ENCODE peak calls at places on chromosomes 16 and 17, in five cellular contexts. P is stimulated activated CD8-positive, alpha-beta memory T cell treated with anti-CD3 and anti-CD28 coated beads, Interleukin-4, amount 100 ng/mL, for 4 hours; V is endodermal cell; Y is left colon; D is MV-4-11. K is an unnamed sample.

GRCh38 chr16:30659507-30660423 is 1.5 kb downstream of the FBRS start:
- DNase-seq in P (no peak), V (peak), Y (peak), D (no peak), K (no peak)

GRCh38 chr17:49388290-49388640 is 26.2 kb upstream of the ZNF652 start:
- DNase-seq in P (no peak), V (no peak), Y (no peak), D (peak), K (no peak)

GRCh38 chr16:30526137-30526822 is at the start of gene ZNF768:
- DNase-seq in P (no peak), V (peak), Y (peak), D (no peak), K (peak)

GRCh38 chr17:68170246-68170645 is 77.6 kb upstream of the AMZ2 start:
- DNase-seq in P (no peak), V (peak), Y (no peak), D (no peak), K (no peak)

GRCh38 chr16:30377812-30378235 is 3.2 kb downstream of the MYL11 start:
- DNase-seq in P (peak), V (peak), Y (peak), D (peak), K (peak)

GRCh38 chr17:32879143-32879542 is 2.2 kb upstream of the MYO1D start:
- DNase-seq in P (no peak), V (no peak), Y (no peak), D (no peak), K (no peak)

GRCh38 chr17:80789356-80789902 is 202.2 kb upstream of the CHMP6 start:
- DNase-seq in P (no peak), V (peak), Y (no peak), D (peak), K (no peak)

GRCh38 chr16:85004587-85005205 is 6.6 kb downstream of the ZDHHC7 start:
- DNase-seq in P (no peak), V (no peak), Y (no peak), D (no peak), K (no peak)

GRCh38 chr17:19304209-19304608 is 58.3 kb downstream of the B9D1 start:
- DNase-seq in P (no peak), V (peak), Y (peak), D (peak), K (peak)

GRCh38 chr17:14747576-14747940 is 446.7 kb downstream of the HS3ST3B1 start:
- DNase-seq in P (no peak), V (no peak), Y (no peak), D (no peak), K (no peak)

GRCh38 chr16:57614546-57615343 is 13.7 kb upstream of the ADGRG1 start:
- DNase-seq in P (no peak), V (peak), Y (no peak), D (no peak), K (no peak)

GRCh38 chr17:77489239-77489897 is 348.6 kb downstream of the SEC14L1 start:
- DNase-seq in P (no peak), V (no peak), Y (no peak), D (no peak), K (no peak)

GRCh38 chr17:48100160-48100559 is 1.1 kb downstream of the CBX1 start:
- DNase-seq in P (no peak), V (no peak), Y (no peak), D (no peak), K (no peak)